ENCODE peak calls at places on chromosomes 12 and 14, in ten cellular contexts. F, I, G, K, L, P, W, X, S and D are unnamed samples.

GRCh38 chr12:113453330-113453729 is 18.3 kb downstream of the LHX5 start:
- DNase-seq in F (no peak), I (no peak), G (no peak), K (no peak), L (no peak), P (no peak), W (no peak), X (no peak), S (no peak), D (no peak)

GRCh38 chr14:99360774-99361595 is 89.0 kb upstream of the BCL11B start:
- DNase-seq in F (no peak), I (no peak), G (no peak), K (peak; percentile 34), L (no peak), P (no peak), W (peak; percentile 6), X (no peak), S (peak; percentile 22), D (no peak)

GRCh38 chr14:72419226-72419625 is 474.7 kb downstream of the DPF3 start:
- DNase-seq in F (no peak), I (no peak), G (no peak), K (no peak), L (no peak), P (no peak), W (no peak), X (no peak), S (no peak), D (no peak)

GRCh38 chr12:121804417-121805111 is 755 bp downstream of the SETD1B start:
- DNase-seq in F (no peak), I (peak; percentile 40), G (peak; percentile 45), K (no peak), L (peak; percentile 67), P (no peak), W (peak; percentile 55), X (no peak), S (no peak), D (no peak)

GRCh38 chr14:35879141-35879648 is 53.1 kb downstream of the BRMS1L start:
- DNase-seq in F (no peak), I (no peak), G (no peak), K (no peak), L (no peak), P (peak; percentile 11), W (no peak), X (peak; percentile 46), S (no peak), D (no peak)

GRCh38 chr14:37056473-37056872 is 115.9 kb downstream of the SLC25A21 start:
- DNase-seq in F (peak; percentile 93), I (no peak), G (no peak), K (no peak), L (no peak), P (peak; percentile 71), W (no peak), X (peak; percentile 86), S (peak; percentile 18), D (no peak)

GRCh38 chr14:39396448-39396847 is 35.8 kb downstream of the FBXO33 start:
- DNase-seq in F (no peak), I (no peak), G (no peak), K (no peak), L (no peak), P (peak; percentile 54), W (no peak), X (peak; percentile 20), S (no peak), D (no peak)

GRCh38 chr12:12779529-12779928 is 5.9 kb upstream of the APOLD1 start:
- DNase-seq in F (peak; percentile 67), I (no peak), G (no peak), K (peak; percentile 63), L (peak; percentile 58), P (peak; percentile 96), W (peak; percentile 59), X (peak; percentile 88), S (peak; percentile 58), D (no peak)

GRCh38 chr14:61532818-61533217 is 162.5 kb upstream of the HIF1A start:
- DNase-seq in F (no peak), I (no peak), G (no peak), K (no peak), L (no peak), P (no peak), W (no peak), X (no peak), S (no peak), D (no peak)

GRCh38 chr12:114932806-114933205 is 248.8 kb upstream of the TBX3 start:
- DNase-seq in F (no peak), I (no peak), G (no peak), K (no peak), L (no peak), P (no peak), W (no peak), X (no peak), S (no peak), D (no peak)

GRCh38 chr12:100234591-100235304 is 32.1 kb downstream of the DEPDC4 start:
- DNase-seq in F (peak; percentile 25), I (no peak), G (peak; percentile 46), K (peak; percentile 30), L (peak; percentile 58), P (peak; percentile 86), W (peak; percentile 44), X (peak; percentile 52), S (peak; percentile 18), D (no peak)

GRCh38 chr14:89339158-89339557 is 77.9 kb downstream of the FOXN3 start:
- DNase-seq in F (no peak), I (no peak), G (no peak), K (no peak), L (no peak), P (no peak), W (no peak), X (no peak), S (no peak), D (no peak)
- H3K27ac ChIP-seq in F (no peak overlapping the region), I (no peak overlapping the region), G (no peak overlapping the region), K (peak overlapping the region; percentile 56), L (peak overlapping the region; percentile 75), P (peak overlapping the region; percentile 88), W (peak overlapping the region; percentile 72), X (no peak overlapping the region), S (peak overlapping the region; percentile 35), D (no peak overlapping the region)

GRCh38 chr12:52606581-52607241 is 5.4 kb upstream of the KRT72 start:
- DNase-seq in F (no peak), I (no peak), G (no peak), K (no peak), L (no peak), P (peak; percentile 4), W (no peak), X (no peak), S (no peak), D (peak; percentile 47)
- TF ChIP-seq CTCF in F (no peak), I (no peak), G (no peak), K (no peak), L (no peak), P (no peak), W (no peak), X (no peak), S (no peak), D (no peak)

GRCh38 chr12:50287271-50287670 is 4.0 kb upstream of the LIMA1 start:
- DNase-seq in F (no peak), I (no peak), G (no peak), K (no peak), L (no peak), P (no peak), W (no peak), X (no peak), S (no peak), D (no peak)

GRCh38 chr12:50282581-50283229 is 615 bp downstream of the LIMA1 start:
- DNase-seq in F (peak; percentile 35), I (peak; percentile 37), G (no peak), K (peak; percentile 62), L (no peak), P (peak; percentile 77), W (no peak), X (peak; percentile 54), S (peak; percentile 41), D (no peak)

GRCh38 chr12:50283924-50284236 is 560 bp upstream of the LIMA1 start:
- DNase-seq in F (no peak), I (peak; percentile 35), G (peak; percentile 2), K (no peak), L (no peak), P (no peak), W (no peak), X (peak; percentile 53), S (no peak), D (no peak)

GRCh38 chr12:50285253-50285652 is 1.9 kb upstream of the LIMA1 start:
- DNase-seq in F (no peak), I (no peak), G (no peak), K (no peak), L (no peak), P (no peak), W (no peak), X (no peak), S (no peak), D (no peak)

GRCh38 chr12:50283230-50283923 is at the start of gene LIMA1:
- DNase-seq in F (peak; percentile 79), I (peak; percentile 96), G (peak; percentile 93), K (peak; percentile 94), L (peak; percentile 96), P (peak; percentile 75), W (peak; percentile 76), X (peak; percentile 84), S (peak; percentile 95), D (peak; percentile 88)
- H3K27ac ChIP-seq in F (peak within 1 kb of the TSS; percentile 46), I (peak within 1 kb of the TSS; percentile 74), G (peak within 1 kb of the TSS; percentile 41), K (peak within 1 kb of the TSS; percentile 70), L (peak within 1 kb of the TSS; percentile 92), P (peak within 1 kb of the TSS; percentile 92), W (peak within 1 kb of the TSS; percentile 80), X (peak within 1 kb of the TSS; percentile 71), S (peak within 1 kb of the TSS; percentile 94), D (peak within 1 kb of the TSS; percentile 87)

DNA sequence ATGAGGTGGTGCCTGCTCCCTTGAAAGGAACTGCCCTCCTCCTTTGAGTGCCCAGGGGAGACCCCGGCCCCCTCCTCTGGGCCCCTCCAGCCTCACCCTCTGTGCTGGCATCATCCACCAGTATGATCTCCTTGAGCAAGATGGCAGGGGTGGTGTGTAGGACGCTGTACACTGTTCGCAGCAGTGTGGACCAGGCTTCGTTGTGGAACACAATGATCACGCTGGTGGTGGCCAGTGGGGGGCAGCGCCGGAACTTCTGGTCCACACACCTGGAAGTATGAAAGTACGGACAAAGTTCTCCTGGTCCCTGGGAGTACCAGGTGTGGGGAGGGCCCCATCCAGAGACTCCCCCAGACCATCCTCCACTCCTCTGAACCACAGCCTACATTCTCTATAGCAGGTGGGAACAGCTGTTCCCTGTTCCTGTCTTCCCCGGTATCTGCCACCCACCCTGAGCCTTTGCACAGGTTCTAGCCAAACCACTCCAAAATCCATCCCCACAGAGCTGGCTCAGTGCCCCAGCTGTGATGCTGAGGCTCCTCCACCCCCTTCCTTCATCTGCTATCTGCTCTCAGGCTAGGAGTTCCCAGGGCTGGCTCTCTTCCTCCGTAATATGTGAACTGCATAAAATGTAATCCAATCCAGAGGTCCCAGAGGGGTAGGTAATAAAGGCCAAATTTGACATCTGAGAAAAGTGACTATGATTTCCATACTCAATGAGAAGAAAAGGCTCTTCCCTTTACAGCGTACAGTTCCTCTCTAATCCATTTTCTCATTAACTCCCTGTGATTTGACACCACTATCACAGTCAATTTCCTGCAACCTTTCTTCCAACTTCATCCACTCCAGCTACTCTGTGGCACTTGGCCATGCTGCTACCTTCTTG is 13.9 kb downstream of the GALNT6 start:
- DNase-seq in F (no peak), I (no peak), G (no peak), K (no peak), L (no peak), P (no peak), W (no peak), X (no peak), S (no peak), D (no peak)
- TF ChIP-seq CTCF in F (no peak), I (no peak), G (no peak), K (no peak), L (no peak), P (no peak), W (peak; percentile 9), X (no peak), S (no peak), D (no peak)